ENCODE peak calls at places on chromosomes 7 and 10, in eight cellular contexts. J is activated CD8-positive, alpha-beta T cell treated with anti-CD3 and anti-CD28 coated beads for 36 hours; T is CD4-positive, alpha-beta T cell; K is GM20000; C is Panc1; F is heart right ventricle; P is GM10248; X is B cell. Q is an unnamed sample.

GRCh38 chr7:158856883-158857668 is 718 bp downstream of the DYNC2I1 start:
- DNase-seq in J (no peak), T (no peak), K (no peak), C (no peak), F (no peak), P (no peak), X (no peak), Q (no peak)

GRCh38 chr7:44305564-44306507 is 19.6 kb downstream of the CAMK2B start:
- DNase-seq in J (no peak), T (peak), K (peak), C (no peak), F (no peak), P (peak), X (no peak), Q (no peak)

GRCh38 chr7:5212633-5213285 is 22.7 kb downstream of the WIPI2 start:
- DNase-seq in J (no peak), T (peak), K (no peak), C (no peak), F (no peak), P (no peak), X (no peak), Q (no peak)

GRCh38 chr7:5704534-5704922 is 76.9 kb downstream of the RNF216 start:
- DNase-seq in J (peak), T (peak), K (peak), C (peak), F (peak), P (peak), X (peak), Q (no peak)

GRCh38 chr7:111756687-111757178 is 194.4 kb upstream of the IMMP2L start:
- DNase-seq in J (no peak), T (no peak), K (no peak), C (no peak), F (peak), P (no peak), X (no peak), Q (peak)

GRCh38 chr7:20296444-20296843 is 34.3 kb upstream of the ITGB8 start:
- DNase-seq in J (no peak), T (no peak), K (no peak), C (no peak), F (no peak), P (no peak), X (no peak), Q (no peak)

GRCh38 chr10:129838794-129839193 is 125.3 kb downstream of the EBF3 start:
- DNase-seq in J (no peak), T (no peak), K (no peak), C (no peak), F (no peak), P (no peak), X (no peak), Q (no peak)

GRCh38 chr7:121473645-121474300 is 77.7 kb upstream of the FAM3C start:
- DNase-seq in J (no peak), T (no peak), K (no peak), C (no peak), F (no peak), P (no peak), X (no peak), Q (no peak)

GRCh38 chr7:108083980-108084379 is 46.2 kb downstream of the LAMB4 start:
- DNase-seq in J (no peak), T (no peak), K (no peak), C (no peak), F (no peak), P (no peak), X (no peak), Q (no peak)

GRCh38 chr7:26850193-26850651 is 14.2 kb downstream of the SKAP2 start:
- DNase-seq in J (no peak), T (no peak), K (no peak), C (no peak), F (no peak), P (no peak), X (no peak), Q (no peak)

GRCh38 chr10:33055636-33056035 is 97.6 kb upstream of the ITGB1 start:
- DNase-seq in J (no peak), T (no peak), K (no peak), C (no peak), F (no peak), P (no peak), X (no peak), Q (no peak)

GRCh38 chr10:75431180-75432111 is at the start of gene LRMDA:
- DNase-seq in J (no peak), T (no peak), K (peak), C (no peak), F (peak), P (peak), X (no peak), Q (no peak)

GRCh38 chr10:130202984-130203617 is 66.9 kb downstream of the GLRX3 start:
- DNase-seq in J (no peak), T (no peak), K (no peak), C (no peak), F (no peak), P (no peak), X (no peak), Q (no peak)

GRCh38 chr7:118777308-118777707 is 552.8 kb downstream of the ANKRD7 start:
- DNase-seq in J (no peak), T (no peak), K (no peak), C (no peak), F (no peak), P (no peak), X (no peak), Q (no peak)

GRCh38 chr10:72085864-72086465 is 2.4 kb downstream of the SPOCK2 start:
- DNase-seq in J (no peak), T (no peak), K (peak), C (no peak), F (no peak), P (no peak), X (no peak), Q (no peak)

GRCh38 chr7:24152907-24153513 is 131.0 kb upstream of the NPY start:
- DNase-seq in J (no peak), T (no peak), K (no peak), C (no peak), F (no peak), P (no peak), X (no peak), Q (no peak)

GRCh38 chr7:70596575-70596891 is 535.4 kb upstream of the GALNT17 start:
- DNase-seq in J (no peak), T (no peak), K (no peak), C (no peak), F (no peak), P (no peak), X (no peak), Q (no peak)

DNA sequence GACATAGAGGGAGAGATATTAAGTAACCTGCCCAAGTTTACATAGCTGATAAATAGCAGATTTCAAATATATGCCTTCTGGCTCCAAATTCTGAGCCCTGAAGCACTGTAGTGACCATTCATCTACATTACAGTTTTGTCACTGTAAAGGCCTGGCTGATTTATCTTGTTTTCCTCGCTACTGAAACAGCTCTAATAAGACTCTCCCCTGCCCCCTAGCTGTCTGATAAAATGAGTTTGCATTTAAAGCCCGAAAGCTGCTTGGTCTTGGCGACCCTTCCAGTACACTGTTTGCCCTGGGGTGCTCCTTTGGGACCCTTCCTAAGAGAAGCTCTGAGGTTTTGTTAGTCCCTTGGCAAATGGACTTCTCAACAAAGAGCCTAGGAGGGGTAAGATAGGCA is 59.7 kb upstream of the RAB11FIP2 start:
- DNase-seq in J (peak), T (no peak), K (peak), C (no peak), F (peak), P (peak), X (no peak), Q (peak)
- TF ChIP-seq CTCF in J (peak), T (peak), K (peak), C (peak), F (peak), P (peak), X (no peak), Q (peak)

GRCh38 chr10:6878067-6878412 is 298.0 kb upstream of the PRKCQ start:
- DNase-seq in J (peak), T (no peak), K (no peak), C (no peak), F (no peak), P (no peak), X (no peak), Q (no peak)
- TF ChIP-seq CTCF in J (no peak), T (no peak), K (no peak), C (no peak), F (no peak), P (no peak), X (no peak), Q (no peak)

DNA sequence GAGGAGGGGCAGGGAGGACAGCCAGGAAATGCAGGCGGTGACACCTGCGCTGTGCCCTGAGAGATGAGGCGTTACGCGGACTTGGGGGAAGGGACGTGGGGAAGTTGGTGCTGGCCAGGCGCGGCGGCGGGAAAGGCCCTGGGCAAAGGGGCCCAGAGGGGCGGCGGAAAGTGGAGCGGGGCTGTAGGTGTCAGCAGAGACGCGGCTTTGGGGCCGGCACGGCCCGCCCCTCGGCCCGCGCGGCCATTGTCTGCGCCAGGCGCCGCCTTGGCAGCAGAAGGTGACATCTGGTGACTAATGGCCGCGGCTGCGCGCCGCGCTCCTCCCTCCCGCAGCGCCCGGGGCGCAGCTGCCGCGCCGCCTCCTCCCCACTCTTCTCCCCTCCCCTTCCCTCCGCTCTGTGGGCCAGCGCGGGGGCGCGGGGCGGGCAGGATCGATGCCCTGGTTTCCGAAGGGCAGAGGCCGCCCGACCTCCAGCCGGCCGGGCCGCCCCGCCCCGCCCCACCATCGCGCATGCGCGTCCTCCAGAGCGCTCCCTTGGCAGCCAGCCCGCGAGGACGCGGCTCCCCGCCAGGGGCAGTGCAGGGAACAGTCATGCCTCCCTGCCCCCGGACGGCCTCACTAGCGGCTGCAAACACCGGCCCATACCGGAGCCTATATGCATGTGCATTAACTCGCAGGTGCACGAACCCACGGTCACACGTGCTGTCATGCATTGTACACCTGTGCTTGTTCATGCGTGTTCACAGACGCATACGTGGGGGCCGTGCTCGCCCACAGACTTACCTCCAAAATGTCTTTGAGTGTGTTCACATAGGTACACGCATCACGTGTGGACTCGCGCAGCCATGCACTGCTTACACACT is 269.6 kb downstream of the RPS24 start:
- DNase-seq in J (peak), T (peak), K (peak), C (peak), F (peak), P (peak), X (peak), Q (peak)
- TF ChIP-seq CTCF in J (peak), T (peak), K (peak), C (peak), F (peak), P (peak), X (peak), Q (peak)

GRCh38 chr7:66110861-66111260 is 3.8 kb upstream of the CRCP start:
- DNase-seq in J (peak), T (no peak), K (no peak), C (no peak), F (no peak), P (no peak), X (no peak), Q (no peak)

GRCh38 chr7:66118603-66119002 is 4.0 kb downstream of the CRCP start:
- DNase-seq in J (no peak), T (no peak), K (no peak), C (no peak), F (no peak), P (no peak), X (no peak), Q (no peak)

GRCh38 chr7:66119502-66119901 is 4.9 kb downstream of the CRCP start:
- DNase-seq in J (no peak), T (no peak), K (no peak), C (no peak), F (no peak), P (no peak), X (no peak), Q (no peak)

GRCh38 chr7:66114743-66115727 is at the start of gene CRCP:
- DNase-seq in J (peak), T (peak), K (peak), C (no peak), F (peak), P (peak), X (peak), Q (no peak)
- TF ChIP-seq CTCF in J (no peak), T (peak), K (peak), C (no peak), F (no peak), P (peak), X (peak), Q (peak)

GRCh38 chr10:95240811-95241210 is 46.8 kb downstream of the ACSM6 start:
- DNase-seq in J (no peak), T (no peak), K (no peak), C (no peak), F (no peak), P (no peak), X (no peak), Q (no peak)

GRCh38 chr10:95244152-95244551 is 46.7 kb downstream of the PDLIM1 start:
- DNase-seq in J (no peak), T (no peak), K (no peak), C (no peak), F (no peak), P (no peak), X (no peak), Q (no peak)

GRCh38 chr10:95243318-95243617 is 47.5 kb downstream of the PDLIM1 start:
- DNase-seq in J (no peak), T (no peak), K (no peak), C (no peak), F (no peak), P (no peak), X (no peak), Q (no peak)

GRCh38 chr10:95241533-95241932 is 47.5 kb downstream of the ACSM6 start:
- DNase-seq in J (no peak), T (no peak), K (no peak), C (no peak), F (no peak), P (no peak), X (no peak), Q (no peak)

GRCh38 chr10:95242581-95243317 is 48.1 kb downstream of the PDLIM1 start:
- DNase-seq in J (peak), T (no peak), K (no peak), C (no peak), F (no peak), P (no peak), X (no peak), Q (no peak)
- TF ChIP-seq CTCF in J (peak), T (no peak), K (peak), C (peak), F (peak), P (peak), X (peak), Q (peak)

GRCh38 chr7:92520024-92520423 is 8.3 kb downstream of the PEX1 start:
- DNase-seq in J (no peak), T (no peak), K (no peak), C (no peak), F (no peak), P (no peak), X (no peak), Q (no peak)
- TF ChIP-seq CTCF in J (no peak), T (no peak), K (no peak), C (no peak), F (no peak), P (no peak), X (no peak), Q (no peak)

DNA sequence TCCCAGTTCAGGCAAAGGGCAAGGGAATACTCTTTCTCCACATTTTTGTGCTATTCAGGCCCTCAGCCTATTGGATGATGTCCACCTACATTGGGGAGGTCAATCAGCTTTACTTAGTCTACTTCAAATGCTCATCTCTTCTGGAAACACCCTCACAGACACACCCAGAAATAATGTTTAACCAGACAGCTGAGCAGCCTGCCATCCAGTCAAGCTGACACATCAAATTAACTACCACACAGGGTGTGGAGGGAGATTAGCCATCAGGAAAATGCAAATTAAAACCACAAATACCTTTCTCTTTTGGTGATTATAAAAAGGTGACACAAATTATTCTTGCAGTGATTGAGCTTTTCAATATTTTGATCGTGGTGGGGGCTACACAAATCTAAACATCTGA is 74.7 kb upstream of the FZD8 start:
- DNase-seq in J (no peak), T (no peak), K (no peak), C (no peak), F (no peak), P (no peak), X (no peak), Q (no peak)
- TF ChIP-seq CTCF in J (no peak), T (no peak), K (no peak), C (no peak), F (no peak), P (no peak), X (no peak), Q (no peak)

GRCh38 chr10:48833674-48834073 is 106.0 kb downstream of the LRRC18 start:
- DNase-seq in J (no peak), T (no peak), K (no peak), C (no peak), F (no peak), P (no peak), X (no peak), Q (no peak)

GRCh38 chr10:48839809-48840679 is 99.6 kb downstream of the LRRC18 start:
- DNase-seq in J (no peak), T (no peak), K (peak), C (no peak), F (no peak), P (peak), X (no peak), Q (no peak)

GRCh38 chr10:48838830-48839229 is 100.8 kb downstream of the LRRC18 start:
- DNase-seq in J (no peak), T (no peak), K (no peak), C (no peak), F (no peak), P (no peak), X (no peak), Q (no peak)

GRCh38 chr10:48834189-48834965 is 105.3 kb downstream of the LRRC18 start:
- DNase-seq in J (no peak), T (no peak), K (no peak), C (no peak), F (no peak), P (no peak), X (no peak), Q (no peak)

DNA sequence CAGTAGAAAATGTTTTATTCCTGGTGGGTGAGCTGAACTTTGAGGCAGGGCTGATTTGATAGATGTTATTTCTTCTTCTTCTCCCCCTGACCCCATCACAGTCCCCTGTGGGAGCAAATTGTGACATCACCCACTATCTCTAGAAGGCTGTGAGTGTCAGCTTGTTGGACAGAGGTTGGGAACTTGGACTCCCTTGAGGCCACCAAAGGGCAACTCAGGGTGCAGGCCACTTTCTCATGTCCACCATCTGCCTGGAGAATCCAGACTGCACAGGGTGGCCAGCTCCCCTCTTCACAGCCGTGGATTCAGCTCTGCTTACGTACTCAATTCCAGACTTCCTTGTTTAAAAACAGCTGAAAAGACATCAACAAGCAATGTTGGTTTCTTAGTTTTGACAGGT is 103.0 kb downstream of the LRRC18 start:
- DNase-seq in J (no peak), T (no peak), K (no peak), C (no peak), F (peak), P (no peak), X (no peak), Q (no peak)
- TF ChIP-seq CTCF in J (no peak), T (no peak), K (no peak), C (no peak), F (no peak), P (no peak), X (no peak), Q (no peak)

GRCh38 chr7:51189777-51190176 is 126.8 kb downstream of the COBL start:
- DNase-seq in J (no peak), T (no peak), K (no peak), C (no peak), F (no peak), P (no peak), X (no peak), Q (no peak)
- TF ChIP-seq CTCF in J (no peak), T (no peak), K (no peak), C (no peak), F (no peak), P (no peak), X (no peak), Q (no peak)

Q was measured in AG09319.